ENCODE peak calls at places on chromosomes 4 and X, in eight cellular contexts. W, C, K, P, T, U, N and H are unnamed samples.

GRCh38 chr4:46956451-46956850 is 36.9 kb downstream of the GABRA4 start:
- DNase-seq in W (no peak), C (no peak), K (no peak), P (no peak), T (no peak), U (no peak), N (no peak), H (no peak)

GRCh38 chr4:77432702-77433101 is 172.9 kb upstream of the CXCL13 start:
- DNase-seq in W (no peak), C (no peak), K (no peak), P (no peak), T (no peak), U (no peak), N (peak), H (no peak)

GRCh38 chr4:2256156-2256731 is 5.7 kb downstream of the MXD4 start:
- DNase-seq in W (no peak), C (peak), K (no peak), P (no peak), T (no peak), U (no peak), N (no peak), H (no peak)

GRCh38 chr4:120070191-120070590 is 3.5 kb upstream of the MAD2L1 start:
- DNase-seq in W (no peak), C (no peak), K (no peak), P (no peak), T (no peak), U (no peak), N (no peak), H (no peak)

GRCh38 chr4:88591787-88592599 is at the start of gene HERC3:
- DNase-seq in W (peak), C (peak), K (peak), P (peak), T (peak), U (peak), N (peak), H (peak)

GRCh38 chr4:83850435-83850834 is 314.5 kb downstream of the GPAT3 start:
- DNase-seq in W (no peak), C (no peak), K (no peak), P (no peak), T (no peak), U (no peak), N (no peak), H (no peak)

GRCh38 chrX:148381603-148382002 is 118.8 kb upstream of the AFF2 start:
- DNase-seq in W (no peak), C (no peak), K (no peak), P (no peak), T (no peak), U (no peak), N (no peak), H (no peak)

GRCh38 chr4:76952631-76953587 is 3.4 kb downstream of the SEPTIN11 start:
- DNase-seq in W (no peak), C (no peak), K (no peak), P (no peak), T (no peak), U (no peak), N (no peak), H (no peak)

GRCh38 chrX:36218801-36219200 is 299.3 kb downstream of the CFAP47 start:
- DNase-seq in W (no peak), C (no peak), K (no peak), P (no peak), T (no peak), U (no peak), N (no peak), H (no peak)

GRCh38 chr4:181162266-181163063 is 1080.7 kb upstream of the TENM3 start:
- DNase-seq in W (no peak), C (no peak), K (no peak), P (no peak), T (no peak), U (no peak), N (no peak), H (no peak)

GRCh38 chr4:168560184-168560834 is 63.5 kb downstream of the PALLD start:
- DNase-seq in W (no peak), C (no peak), K (no peak), P (no peak), T (no peak), U (no peak), N (no peak), H (no peak)

GRCh38 chr4:9812530-9813340 is 31.3 kb downstream of the DRD5 start:
- DNase-seq in W (no peak), C (no peak), K (no peak), P (no peak), T (no peak), U (no peak), N (no peak), H (peak)

GRCh38 chrX:15465896-15466651 is 27.1 kb downstream of the PIR start:
- DNase-seq in W (no peak), C (no peak), K (peak), P (no peak), T (no peak), U (no peak), N (peak), H (no peak)

GRCh38 chrX:111634823-111635410 is 46.1 kb upstream of the ALG13 start:
- DNase-seq in W (no peak), C (no peak), K (no peak), P (no peak), T (no peak), U (no peak), N (no peak), H (no peak)

GRCh38 chr4:173958445-173958844 is 325.0 kb downstream of the FBXO8 start:
- DNase-seq in W (no peak), C (no peak), K (peak), P (no peak), T (no peak), U (no peak), N (no peak), H (no peak)

GRCh38 chr4:105631818-105632400 is 76.6 kb downstream of the INTS12 start:
- DNase-seq in W (no peak), C (no peak), K (peak), P (no peak), T (no peak), U (no peak), N (peak), H (no peak)

GRCh38 chrX:23803931-23804381 is 21.0 kb downstream of the SAT1 start:
- DNase-seq in W (no peak), C (no peak), K (peak), P (no peak), T (no peak), U (no peak), N (no peak), H (no peak)

GRCh38 chr4:76753814-76754213 is 144.1 kb downstream of the SOWAHB start:
- DNase-seq in W (no peak), C (no peak), K (peak), P (no peak), T (peak), U (no peak), N (no peak), H (no peak)

GRCh38 chr4:185840201-185840600 is 28.2 kb upstream of the SORBS2 start:
- DNase-seq in W (no peak), C (no peak), K (peak), P (no peak), T (no peak), U (no peak), N (no peak), H (no peak)

GRCh38 chrX:7109838-7110793 is 37.4 kb upstream of the STS start:
- DNase-seq in W (no peak), C (no peak), K (no peak), P (no peak), T (no peak), U (no peak), N (no peak), H (no peak)

GRCh38 chr4:78155616-78156105 is 98.5 kb downstream of the FRAS1 start:
- DNase-seq in W (no peak), C (no peak), K (no peak), P (no peak), T (no peak), U (no peak), N (no peak), H (no peak)

GRCh38 chr4:124537971-124538370 is 174.6 kb downstream of the ANKRD50 start:
- DNase-seq in W (no peak), C (no peak), K (no peak), P (no peak), T (no peak), U (no peak), N (no peak), H (no peak)

GRCh38 chrX:18674417-18674787 is 2.5 kb upstream of the RS1 start:
- DNase-seq in W (no peak), C (peak), K (peak), P (no peak), T (no peak), U (no peak), N (no peak), H (no peak)

GRCh38 chrX:153924149-153924861 is 1.8 kb downstream of the ARHGAP4 start:
- DNase-seq in W (no peak), C (no peak), K (peak), P (no peak), T (no peak), U (no peak), N (peak), H (no peak)

GRCh38 chr4:932713-933070 is 432 bp downstream of the TMEM175 start:
- DNase-seq in W (no peak), C (no peak), K (peak), P (peak), T (no peak), U (no peak), N (no peak), H (no peak)

GRCh38 chr4:98496446-98496845 is 162.0 kb downstream of the TSPAN5 start:
- DNase-seq in W (no peak), C (no peak), K (no peak), P (peak), T (no peak), U (no peak), N (no peak), H (no peak)

GRCh38 chrX:118523920-118524319 is 28.3 kb downstream of the DOCK11 start:
- DNase-seq in W (no peak), C (no peak), K (no peak), P (no peak), T (no peak), U (no peak), N (no peak), H (no peak)